ENCODE peak calls at places on chromosomes 1 and 21, in four cellular contexts. T, I, F and C are unnamed samples.

GRCh38 chr1:184773762-184774320 is 19.2 kb upstream of the EDEM3 start:
- DNase-seq in T (no peak), I (no peak), F (no peak), C (no peak)

GRCh38 chr1:161502181-161502580 is 3.1 kb upstream of the FCGR2A start:
- DNase-seq in T (no peak), I (no peak), F (no peak), C (no peak)

GRCh38 chr1:172070055-172070454 is 228.8 kb downstream of the DNM3 start:
- DNase-seq in T (no peak), I (peak), F (no peak), C (no peak)

GRCh38 chr1:217955723-217956122 is 324.6 kb downstream of the SPATA17 start:
- DNase-seq in T (no peak), I (no peak), F (no peak), C (no peak)

GRCh38 chr1:184941735-184942134 is 32.6 kb downstream of the NIBAN1 start:
- DNase-seq in T (no peak), I (no peak), F (no peak), C (no peak)

GRCh38 chr1:162301696-162302095 is 75.0 kb downstream of the SPATA46 start:
- DNase-seq in T (no peak), I (no peak), F (no peak), C (no peak)

GRCh38 chr1:175045097-175045496 is 21.9 kb upstream of the MRPS14 start:
- DNase-seq in T (no peak), I (no peak), F (no peak), C (no peak)

GRCh38 chr21:41653944-41654625 is 112.8 kb downstream of the RIPK4 start:
- DNase-seq in T (no peak), I (no peak), F (peak), C (no peak)

GRCh38 chr1:3932156-3932555 is 32.1 kb upstream of the C1orf174 start:
- DNase-seq in T (no peak), I (no peak), F (no peak), C (no peak)

GRCh38 chr1:12477936-12478611 is 139.9 kb downstream of the DHRS3 start:
- DNase-seq in T (peak), I (peak), F (peak), C (no peak)

GRCh38 chr1:234582626-234583354 is 27.2 kb downstream of the IRF2BP2 start:
- DNase-seq in T (no peak), I (no peak), F (peak), C (no peak)

GRCh38 chr1:56416385-56416972 is 162.9 kb downstream of the PLPP3 start:
- DNase-seq in T (no peak), I (no peak), F (no peak), C (no peak)

GRCh38 chr1:88800382-88801051 is 90.8 kb downstream of the GTF2B start:
- DNase-seq in T (no peak), I (no peak), F (peak), C (no peak)

GRCh38 chr1:18539171-18539570 is 58.4 kb downstream of the KLHDC7A start:
- DNase-seq in T (no peak), I (no peak), F (no peak), C (no peak)

GRCh38 chr1:112575154-112575804 is 43.7 kb downstream of the ST7L start:
- DNase-seq in T (no peak), I (no peak), F (peak), C (no peak)

GRCh38 chr1:75083223-75083622 is 51.0 kb upstream of the LHX8 start:
- DNase-seq in T (no peak), I (no peak), F (no peak), C (no peak)
- H3K27ac ChIP-seq in T (no peak), I (no peak), F (no peak), C (no peak)

GRCh38 chr1:151991663-151992344 is 1.9 kb downstream of the S100A10 start:
- DNase-seq in T (no peak), I (no peak), F (no peak), C (no peak)

GRCh38 chr1:151993734-151994496 is at the start of gene S100A10:
- DNase-seq in T (peak), I (peak), F (peak), C (peak)

GRCh38 chr1:151992345-151993083 is 1.1 kb downstream of the S100A10 start:
- DNase-seq in T (peak), I (peak), F (peak), C (no peak)

GRCh38 chr1:151994956-151995355 is 1.3 kb upstream of the S100A10 start:
- DNase-seq in T (no peak), I (peak), F (peak), C (no peak)

DNA sequence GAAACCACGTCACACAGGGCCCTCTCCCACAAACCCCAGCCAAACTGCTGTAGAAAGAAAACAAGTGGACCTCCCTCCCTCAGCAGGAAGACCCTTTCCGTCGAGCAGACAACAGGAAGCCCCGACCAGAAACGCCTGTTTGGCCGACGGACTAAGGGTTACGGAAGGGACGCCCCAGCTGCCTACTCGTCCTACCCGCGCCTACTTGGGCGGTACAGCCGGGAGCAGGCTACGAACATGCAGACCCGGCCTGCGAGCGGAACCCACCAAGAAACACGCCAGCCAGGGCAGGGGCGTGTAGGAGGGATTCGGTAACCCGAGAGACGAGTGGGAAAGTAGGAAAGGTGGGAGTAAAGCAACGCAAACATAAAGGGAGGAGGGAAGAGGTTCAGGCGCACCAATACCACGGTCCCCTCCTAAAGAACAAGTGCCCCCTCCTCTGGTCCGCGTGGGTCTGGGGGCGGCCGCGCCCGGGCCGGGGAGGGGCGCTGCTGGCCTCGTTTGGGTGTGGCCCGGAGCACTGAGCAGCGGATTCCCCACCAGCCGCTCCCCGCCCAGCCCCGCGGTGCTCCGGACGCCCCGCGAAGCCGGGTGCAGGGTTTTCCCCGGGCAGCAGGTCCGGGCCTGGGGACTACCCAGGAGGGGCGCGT is 450 bp downstream of the S100A10 start:
- DNase-seq in T (no peak), I (peak), F (peak), C (no peak)
- H3K27ac ChIP-seq in T (peak), I (peak), F (peak), C (peak)

GRCh38 chr21:39452965-39453332 is 1.2 kb downstream of the SH3BGR start:
- DNase-seq in T (no peak), I (no peak), F (no peak), C (peak)
- H3K27ac ChIP-seq in T (peak), I (no peak), F (no peak), C (peak)

DNA sequence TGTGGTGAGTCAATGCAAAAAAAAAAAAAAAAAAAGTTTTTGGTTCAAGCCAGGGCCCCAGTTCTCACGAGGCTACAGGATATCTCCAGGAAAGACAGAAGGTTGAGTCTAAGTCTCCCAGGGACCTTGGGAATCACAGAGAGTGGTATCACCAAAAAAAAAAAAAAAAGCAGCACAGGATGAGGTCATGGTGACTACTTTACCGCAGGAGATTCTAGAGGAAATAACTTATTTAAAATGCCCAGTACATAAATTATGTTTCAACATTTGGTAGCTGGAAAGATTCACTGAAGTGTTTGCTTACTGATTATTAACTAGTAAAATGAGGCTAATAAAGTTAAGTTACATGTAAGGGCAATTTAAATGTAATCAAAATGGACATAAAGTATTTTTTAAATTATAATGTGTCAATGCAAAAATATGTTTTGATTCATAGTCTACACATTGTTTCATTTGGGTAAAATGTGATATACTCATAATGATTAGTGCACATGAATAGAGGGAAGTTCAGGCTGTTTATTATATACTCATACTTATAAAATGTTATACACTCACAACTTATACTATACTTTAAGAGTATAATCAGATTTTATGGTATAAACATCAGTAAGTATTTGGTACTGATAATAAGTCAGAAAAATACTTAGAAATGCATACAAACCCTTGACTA is 84.1 kb downstream of the PLPPR5 start:
- DNase-seq in T (no peak), I (no peak), F (peak), C (no peak)
- H3K27ac ChIP-seq in T (no peak), I (no peak), F (no peak), C (no peak)